ENCODE peak calls at places on chromosomes 11 and 22, in nine cellular contexts. A is GM13977; E is hepatocyte; W is glutamatergic neuron; X is activated CD4-positive, alpha-beta T cell treated with anti-CD3 and anti-CD28 coated beads, Interleukin-2, amount 50 U/mL, for 4 hours; B is effector memory CD8-positive, alpha-beta T cell; S is WTC11; H is Peyer's patch; K is activated T-cell treated with anti-CD3 and anti-CD28 coated beads, Interleukin-2, amount 50 U/mL, for 48 hours. J is an unnamed sample.

GRCh38 chr11:73889019-73889418 is 12.2 kb downstream of the PAAF1 start:
- DNase-seq in S (no peak), B (no peak), W (no peak), H (no peak), X (no peak), K (no peak), E (no peak), A (no peak), J (no peak)

GRCh38 chr11:66707486-66707885 is 21.5 kb downstream of the SPTBN2 start:
- DNase-seq in A (no peak), W (no peak), H (no peak), E (no peak), S (no peak), X (no peak), K (no peak), B (no peak), J (no peak)

GRCh38 chr11:18853086-18853720 is 61.6 kb upstream of the PTPN5 start:
- DNase-seq in A (peak), X (no peak), H (no peak), E (peak), K (no peak), W (no peak), S (peak), B (no peak), J (no peak)

GRCh38 chr11:123707606-123708205 is 33.8 kb downstream of the ZNF202 start:
- DNase-seq in H (peak), B (peak), W (peak), A (peak), X (peak), S (peak), K (peak), E (peak), J (peak)

GRCh38 chr22:21896951-21897513 is 29.6 kb upstream of the MAPK1 start:
- DNase-seq in K (no peak), S (no peak), A (no peak), X (no peak), W (no peak), H (peak), E (no peak), B (no peak), J (no peak)

GRCh38 chr11:62383822-62384221 is 35.0 kb upstream of the SCGB1A1 start:
- DNase-seq in S (no peak), E (no peak), B (no peak), A (no peak), X (no peak), K (no peak), W (no peak), H (no peak), J (no peak)

GRCh38 chr11:130737866-130738431 is 178.3 kb downstream of the SNX19 start:
- DNase-seq in W (no peak), K (no peak), E (peak), A (no peak), X (no peak), S (no peak), B (no peak), H (peak), J (no peak)

GRCh38 chr11:106091480-106092123 is 14.1 kb downstream of the AASDHPPT start:
- DNase-seq in W (no peak), A (peak), X (no peak), H (no peak), E (peak), K (peak), B (no peak), S (no peak), J (no peak)

GRCh38 chr22:31603574-31603973 is 58.4 kb downstream of the PISD start:
- DNase-seq in S (no peak), A (no peak), E (peak), H (no peak), W (no peak), K (no peak), X (no peak), B (no peak), J (no peak)

GRCh38 chr22:48974443-48975251 is 853.0 kb downstream of the BRD1 start:
- DNase-seq in A (no peak), K (no peak), B (no peak), W (no peak), S (no peak), E (no peak), H (no peak), X (no peak), J (no peak)

GRCh38 chr22:37487559-37487958 is 1.4 kb upstream of the MFNG start:
- DNase-seq in B (no peak), E (no peak), A (no peak), H (no peak), S (no peak), W (no peak), X (no peak), K (no peak), J (no peak)

GRCh38 chr22:44901301-44901700 is 108.5 kb downstream of the PHF21B start:
- DNase-seq in W (no peak), B (no peak), S (no peak), H (no peak), X (no peak), K (no peak), E (no peak), A (no peak), J (no peak)